ENCODE peak calls at places on chromosomes 5 and 9, in four cellular contexts. I, C, L and J are unnamed samples.
A peak's percentile ranks its signal among the peaks of the same experiment; 100 is the strongest.

GRCh38 chr9:136456257-136456656 is 16.6 kb upstream of the INPP5E start:
- DNase-seq in L (no peak), I (no peak), C (no peak), J (no peak)

GRCh38 chr9:124624735-124624992 is 117.5 kb upstream of the NR5A1 start:
- DNase-seq in L (no peak), C (no peak), I (no peak), J (no peak)

GRCh38 chr9:19050637-19051591 is 1.7 kb downstream of the RRAGA start:
- DNase-seq in C (no peak), L (no peak), I (no peak), J (no peak)

GRCh38 chr9:101235105-101235866 is 149.5 kb downstream of the BAAT start:
- DNase-seq in I (no peak), L (no peak), C (no peak), J (no peak)

GRCh38 chr5:71651554-71651953 is 64.4 kb downstream of the MCCC2 start:
- DNase-seq in I (no peak), L (no peak), C (no peak), J (no peak)

GRCh38 chr5:1120236-1120999 is 8.6 kb upstream of the SLC12A7 start:
- DNase-seq in I (no peak), L (no peak), C (no peak), J (no peak)

GRCh38 chr9:61671276-61671973 is 481.6 kb downstream of the SPATA31A7 start:
- DNase-seq in C (peak; percentile 52), I (no peak), L (no peak), J (peak; percentile 2)

GRCh38 chr5:32589431-32589830 is 4.1 kb downstream of the SUB1 start:
- DNase-seq in L (no peak), C (no peak), I (no peak), J (no peak)

GRCh38 chr9:125461501-125462190 is 200.0 kb downstream of the GAPVD1 start:
- DNase-seq in C (no peak), L (no peak), I (no peak), J (no peak)

GRCh38 chr9:120416816-120417427 is 163.0 kb downstream of the CDK5RAP2 start:
- DNase-seq in L (no peak), I (no peak), C (no peak), J (no peak)

GRCh38 chr5:171107650-171108049 is 201.4 kb upstream of the TLX3 start:
- DNase-seq in C (no peak), L (no peak), I (no peak), J (no peak)
- TF ChIP-seq EP300 in C (no peak), L (no peak), I (no peak), J (no peak)

GRCh38 chr9:87275039-87275725 is 222.5 kb upstream of the DAPK1 start:
- DNase-seq in C (no peak), L (no peak), I (no peak), J (no peak)

GRCh38 chr9:87276327-87276841 is 221.3 kb upstream of the DAPK1 start:
- DNase-seq in C (no peak), I (no peak), L (no peak), J (no peak)

GRCh38 chr9:87276851-87277251 is 220.8 kb upstream of the DAPK1 start:
- DNase-seq in I (no peak), C (no peak), L (no peak), J (no peak)

GRCh38 chr9:87278971-87279731 is 218.5 kb upstream of the DAPK1 start:
- DNase-seq in L (no peak), I (no peak), C (no peak), J (no peak)

GRCh38 chr9:87277346-87277745 is 220.3 kb upstream of the DAPK1 start:
- DNase-seq in C (no peak), I (no peak), L (no peak), J (no peak)
- H3K27ac ChIP-seq in C (peak overlapping the region; percentile 20), I (no peak overlapping the region), L (no peak overlapping the region), J (no peak overlapping the region)

GRCh38 chr5:75707911-75708509 is 9.2 kb downstream of the POC5 start:
- DNase-seq in L (no peak), C (no peak), I (no peak), J (no peak)
- H3K36me3 ChIP-seq in L (no peaks in the 10 kb centered on the region), C (no peaks in the 10 kb centered on the region), I (no peaks in the 10 kb centered on the region), J (peaks cover 1% of the 10 kb centered on the region)

DNA sequence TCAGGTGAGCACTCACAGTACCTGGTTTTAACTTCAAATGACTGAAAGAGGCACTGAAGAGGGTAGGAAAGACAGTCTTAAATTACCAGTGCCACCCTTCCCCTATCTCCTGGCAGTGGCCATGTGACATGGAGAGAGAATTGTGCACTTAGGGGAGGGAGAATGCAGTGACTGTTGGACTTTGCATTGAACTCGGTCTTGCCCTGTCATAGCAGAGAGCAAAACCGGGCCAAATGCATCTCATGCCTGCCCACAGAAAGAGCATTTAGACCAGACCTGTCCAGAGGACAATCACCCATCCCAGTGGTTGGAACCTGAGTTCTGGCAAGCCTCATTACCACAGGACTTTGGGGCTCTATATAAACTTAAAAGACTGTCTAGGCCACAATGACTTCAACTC is 211.8 kb upstream of the SH3GL2 start:
- DNase-seq in C (no peak), L (no peak), I (no peak), J (no peak)
- TF ChIP-seq EP300 in C (no peak), L (no peak), I (no peak), J (no peak)

DNA sequence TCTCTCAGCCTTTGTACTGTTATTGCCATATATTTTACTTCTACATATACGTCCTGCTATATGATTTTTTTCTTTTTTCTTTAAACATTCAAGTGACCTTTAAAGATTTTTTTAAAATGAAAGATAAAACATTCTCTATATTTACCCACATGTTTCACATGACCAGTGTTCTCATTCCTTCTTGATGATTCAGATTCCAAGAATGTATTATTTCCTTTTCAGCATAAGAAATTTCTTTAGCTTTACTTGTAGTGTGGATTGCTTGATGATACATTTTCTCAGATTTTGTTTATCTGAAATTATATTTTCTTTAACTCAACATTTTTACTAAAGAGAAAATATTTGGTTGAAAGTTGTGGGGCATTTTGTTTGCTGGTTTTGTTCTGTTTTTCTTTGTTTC is 792.1 kb downstream of the BRINP1 start:
- DNase-seq in L (no peak), C (no peak), I (no peak), J (no peak)
- H3K27ac ChIP-seq in L (no peak overlapping the region), C (no peak overlapping the region), I (no peak overlapping the region), J (no peak overlapping the region)

DNA sequence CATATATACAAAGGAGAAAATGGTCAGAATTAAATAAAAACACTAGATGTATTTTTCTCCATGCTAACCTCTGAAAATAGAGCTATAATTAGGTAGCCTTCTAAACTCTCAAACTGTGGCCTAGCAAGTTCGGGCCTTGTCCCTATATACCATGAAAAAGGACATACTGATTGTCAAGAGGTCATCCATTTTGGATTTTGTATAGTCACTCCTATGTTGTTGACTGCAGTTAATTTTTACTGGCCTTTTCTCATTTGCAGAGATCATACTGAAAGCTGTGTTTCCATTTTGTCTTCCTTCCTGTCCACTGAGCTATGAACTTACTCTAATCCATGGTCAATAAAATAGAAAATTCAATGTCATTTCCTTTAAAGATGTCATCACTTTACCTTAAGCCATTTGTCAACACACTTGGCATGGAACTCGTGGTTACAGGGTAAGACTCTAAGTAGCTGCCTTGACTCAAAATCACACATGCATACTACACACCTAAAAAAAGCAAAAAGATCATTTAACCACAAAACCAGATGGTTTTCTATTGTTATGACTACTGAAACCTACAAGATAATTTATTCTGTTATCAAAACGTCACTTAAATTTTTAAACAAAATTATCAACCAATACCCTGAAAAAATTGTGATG is 58.0 kb downstream of the RNF38 start:
- DNase-seq in C (no peak), I (no peak), L (no peak), J (no peak)
- H3K36me3 ChIP-seq in C (no peaks in the 10 kb centered on the region), I (no peaks in the 10 kb centered on the region), L (no peaks in the 10 kb centered on the region), J (peaks cover 52% of the 10 kb centered on the region)